ENCODE peak calls at places on chromosomes 1 and 21, in seven cellular contexts. A is KBM-7; B is left ventricle myocardium inferior; U is posterior vena cava; I is body of pancreas; G is stimulated activated CD4-positive, alpha-beta T cell treated with anti-CD3 and anti-CD28 coated beads, Interleukin-2, amount 100 ng/mL, for 24 hours; J is activated T-helper 1 cell treated with Interleukin-2 at 50 U/mL for 16 hours. V is an unnamed sample.

GRCh38 chr21:44793269-44794030 is 8.2 kb downstream of the UBE2G2 start:
- DNase-seq in A (peak), B (peak), U (no peak), I (peak), G (peak), J (peak), V (peak)

GRCh38 chr1:183783896-183784637 is 20.9 kb upstream of the RGL1 start:
- DNase-seq in A (no peak), B (peak), U (no peak), I (peak), G (no peak), J (no peak), V (peak)

GRCh38 chr1:229412056-229412455 is 21.8 kb downstream of the ACTA1 start:
- DNase-seq in A (no peak), B (no peak), U (no peak), I (no peak), G (no peak), J (no peak), V (no peak)

GRCh38 chr1:94247146-94248094 is 10.0 kb upstream of the ARHGAP29 start:
- DNase-seq in A (peak), B (peak), U (peak), I (peak), G (peak), J (no peak), V (peak)

GRCh38 chr1:169867012-169867679 is 26.6 kb downstream of the SCYL3 start:
- DNase-seq in A (no peak), B (no peak), U (no peak), I (no peak), G (no peak), J (no peak), V (no peak)

GRCh38 chr1:152487871-152488270 is 22.7 kb upstream of the LCE5A start:
- DNase-seq in A (no peak), B (no peak), U (no peak), I (no peak), G (no peak), J (no peak), V (no peak)

GRCh38 chr21:26366781-26367180 is 196.2 kb upstream of the APP start:
- DNase-seq in A (no peak), B (no peak), U (no peak), I (no peak), G (no peak), J (no peak), V (no peak)

GRCh38 chr1:222181191-222181590 is 366.7 kb downstream of the HHIPL2 start:
- DNase-seq in A (no peak), B (no peak), U (no peak), I (no peak), G (no peak), J (no peak), V (no peak)

GRCh38 chr1:22500058-22500457 is 48.4 kb downstream of the ZBTB40 start:
- DNase-seq in A (no peak), B (no peak), U (no peak), I (no peak), G (no peak), J (no peak), V (no peak)

GRCh38 chr1:25875856-25876692 is 566 bp upstream of the PAQR7 start:
- DNase-seq in A (no peak), B (no peak), U (peak), I (peak), G (no peak), J (no peak), V (no peak)

GRCh38 chr1:205809469-205809868 is 3.5 kb downstream of the SLC41A1 start:
- DNase-seq in A (no peak), B (no peak), U (peak), I (no peak), G (no peak), J (no peak), V (peak)

GRCh38 chr1:227192163-227192562 is 126.1 kb downstream of the CDC42BPA start:
- DNase-seq in A (no peak), B (peak), U (peak), I (peak), G (peak), J (no peak), V (no peak)

GRCh38 chr1:112929979-112930378 is 26.0 kb downstream of the SLC16A1 start:
- DNase-seq in A (no peak), B (no peak), U (no peak), I (no peak), G (no peak), J (no peak), V (no peak)

GRCh38 chr1:110205156-110205555 is 5.0 kb upstream of the KCNC4 start:
- DNase-seq in A (no peak), B (no peak), U (no peak), I (no peak), G (no peak), J (no peak), V (no peak)

GRCh38 chr1:19429611-19430010 is 55.7 kb downstream of the CAPZB start:
- DNase-seq in A (no peak), B (no peak), U (no peak), I (no peak), G (peak), J (no peak), V (no peak)

GRCh38 chr1:153728305-153729066 is 636 bp downstream of the INTS3 start:
- DNase-seq in A (peak), B (peak), U (peak), I (peak), G (peak), J (peak), V (peak)

GRCh38 chr1:9198538-9199361 is 35.8 kb upstream of the H6PD start:
- DNase-seq in A (no peak), B (no peak), U (no peak), I (no peak), G (no peak), J (no peak), V (peak)

GRCh38 chr1:156490401-156491032 is 10.1 kb downstream of the MEF2D start:
- DNase-seq in A (no peak), B (peak), U (no peak), I (no peak), G (no peak), J (no peak), V (no peak)

GRCh38 chr1:33599516-33600115 is 127.2 kb downstream of the ZSCAN20 start:
- DNase-seq in A (no peak), B (no peak), U (peak), I (peak), G (no peak), J (no peak), V (no peak)

GRCh38 chr21:44520326-44521300 is 19.4 kb downstream of the KRTAP10-1 start:
- DNase-seq in A (no peak), B (peak), U (peak), I (no peak), G (no peak), J (no peak), V (no peak)

GRCh38 chr1:158794247-158794646 is 13.2 kb upstream of the OR6N2 start:
- DNase-seq in A (no peak), B (no peak), U (no peak), I (no peak), G (no peak), J (no peak), V (no peak)

GRCh38 chr1:233912447-233912846 is 8.0 kb downstream of the SLC35F3 start:
- DNase-seq in A (no peak), B (no peak), U (no peak), I (no peak), G (no peak), J (no peak), V (no peak)

GRCh38 chr1:107530543-107530942 is 389.7 kb downstream of the NTNG1 start:
- DNase-seq in A (no peak), B (no peak), U (no peak), I (no peak), G (no peak), J (no peak), V (no peak)

GRCh38 chr1:180117764-180118116 is 36.9 kb upstream of the QSOX1 start:
- DNase-seq in A (no peak), B (no peak), U (no peak), I (peak), G (no peak), J (no peak), V (no peak)

GRCh38 chr1:234221601-234222000 is 151.7 kb upstream of the COA6 start:
- DNase-seq in A (no peak), B (no peak), U (no peak), I (no peak), G (no peak), J (no peak), V (no peak)

GRCh38 chr1:62311473-62311943 is 7.7 kb downstream of the KANK4 start:
- DNase-seq in A (no peak), B (no peak), U (peak), I (no peak), G (no peak), J (no peak), V (peak)

GRCh38 chr1:115323366-115324004 is 14.6 kb downstream of the NGF start:
- DNase-seq in A (no peak), B (no peak), U (no peak), I (no peak), G (no peak), J (no peak), V (no peak)

GRCh38 chr1:87953109-87953508 is 624.4 kb downstream of the LMO4 start:
- DNase-seq in A (no peak), B (no peak), U (no peak), I (no peak), G (no peak), J (no peak), V (no peak)

GRCh38 chr1:33096358-33097005 is 15.5 kb downstream of the AZIN2 start:
- DNase-seq in A (no peak), B (no peak), U (no peak), I (no peak), G (no peak), J (no peak), V (no peak)

GRCh38 chr1:10045480-10046355 is 13.0 kb downstream of the UBE4B start:
- DNase-seq in A (no peak), B (no peak), U (no peak), I (peak), G (no peak), J (no peak), V (no peak)

V was measured in A673.